ENCODE peak calls at places on chromosome 22, in six cellular contexts. N, V, I, R, Z and Y are unnamed samples.

GRCh38 chr22:37571258-37571991 is 8.5 kb downstream of the LGALS2 start:
- ATAC-seq in I (peak; percentile 15), R (no peak), N (no peak), Z (peak; percentile 2), V (peak; percentile 72), Y (no peak)

GRCh38 chr22:41888638-41889200 is 26.2 kb downstream of the SHISA8 start:
- ATAC-seq in R (no peak), Z (no peak), N (no peak), I (no peak), V (no peak), Y (no peak)

GRCh38 chr22:19942071-19942885 is 660 bp upstream of the TXNRD2 start:
- ATAC-seq in N (peak; percentile 54), R (peak; percentile 84), I (peak; percentile 64), V (peak; percentile 55), Z (peak; percentile 39), Y (peak; percentile 72)

GRCh38 chr22:21568207-21569075 is 927 bp downstream of the UBE2L3 start:
- ATAC-seq in V (peak; percentile 21), Z (peak; percentile 42), I (peak; percentile 50), R (peak; percentile 38), N (peak; percentile 62), Y (peak; percentile 11)

GRCh38 chr22:24540470-24540869 is 14.5 kb downstream of the GUCD1 start:
- ATAC-seq in V (no peak), Z (no peak), N (no peak), R (no peak), I (no peak), Y (peak; percentile 16)

GRCh38 chr22:50303848-50304527 is 3.5 kb downstream of the PLXNB2 start:
- ATAC-seq in V (peak; percentile 5), N (peak; percentile 28), Z (peak; percentile 15), R (peak; percentile 22), I (peak; percentile 43), Y (peak; percentile 2)

GRCh38 chr22:28229566-28230483 is 310.8 kb upstream of the PITPNB start:
- ATAC-seq in N (no peak), Z (no peak), V (no peak), R (no peak), I (no peak), Y (no peak)

GRCh38 chr22:39651783-39652058 is 81.2 kb downstream of the CACNA1I start:
- ATAC-seq in V (no peak), I (no peak), R (no peak), Z (no peak), N (no peak), Y (no peak)

GRCh38 chr22:44658371-44658953 is 43.5 kb upstream of the PRR5 start:
- ATAC-seq in Z (peak; percentile 41), R (peak; percentile 44), N (no peak), V (peak; percentile 19), I (no peak), Y (peak; percentile 90)

GRCh38 chr22:39215430-39216142 is 29.2 kb downstream of the PDGFB start:
- ATAC-seq in Z (peak; percentile 79), I (peak; percentile 80), N (peak; percentile 75), R (no peak), V (no peak), Y (no peak)

GRCh38 chr22:19693581-19693980 is 20.7 kb upstream of the SEPTIN5 start:
- ATAC-seq in V (no peak), I (no peak), N (no peak), Z (no peak), R (no peak), Y (no peak)

DNA sequence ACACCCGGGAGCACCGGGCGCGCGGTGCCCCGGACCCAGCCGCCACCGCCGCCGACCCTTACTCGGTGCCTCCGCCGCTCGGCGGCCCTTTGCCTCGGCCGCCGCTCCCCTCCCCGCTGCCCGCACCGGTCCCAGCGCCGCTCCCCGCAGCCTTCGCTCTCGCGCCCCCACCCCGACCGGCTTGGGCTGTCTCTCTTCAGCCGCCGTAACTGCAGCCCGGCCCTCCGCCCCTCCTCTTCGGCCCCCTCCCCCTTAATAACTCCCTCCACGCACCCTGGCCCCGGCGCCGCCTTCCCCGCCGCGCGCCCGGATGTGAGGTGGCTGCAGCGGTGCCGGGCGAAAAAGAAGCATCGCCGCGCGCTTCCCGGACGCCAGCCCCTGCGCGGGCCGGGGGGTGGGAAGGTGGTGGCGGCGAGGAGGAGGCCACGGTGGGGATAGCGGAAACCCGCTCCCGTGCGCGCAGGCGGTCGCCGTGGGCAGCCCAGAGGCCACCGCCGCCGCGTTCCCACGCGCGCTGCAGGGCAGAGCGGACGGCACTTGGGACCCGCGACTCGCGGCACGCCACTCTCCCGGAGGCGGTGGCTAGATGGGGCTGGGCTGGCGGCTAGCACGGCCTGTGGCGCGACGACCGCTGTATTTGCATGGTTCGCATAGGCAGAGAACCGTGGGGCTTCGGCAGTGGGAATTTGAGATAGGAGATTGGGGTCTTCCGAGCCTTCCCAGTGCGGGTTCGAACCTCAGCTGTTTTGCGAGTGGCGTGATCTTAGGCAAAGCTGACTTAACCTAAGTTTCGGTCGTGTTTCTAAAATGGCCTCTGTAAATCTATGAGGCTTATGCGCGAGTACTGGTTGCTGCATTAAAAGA is at the start of gene EIF4ENIF1:
- ATAC-seq in N (peak; percentile 81), I (peak; percentile 68), Z (peak; percentile 86), R (peak; percentile 96), V (peak; percentile 92), Y (peak; percentile 94)
- TF ChIP-seq CTCF in N (no peak), I (no peak), Z (no peak), R (peak; percentile 27), V (no peak), Y (no peak)

DNA sequence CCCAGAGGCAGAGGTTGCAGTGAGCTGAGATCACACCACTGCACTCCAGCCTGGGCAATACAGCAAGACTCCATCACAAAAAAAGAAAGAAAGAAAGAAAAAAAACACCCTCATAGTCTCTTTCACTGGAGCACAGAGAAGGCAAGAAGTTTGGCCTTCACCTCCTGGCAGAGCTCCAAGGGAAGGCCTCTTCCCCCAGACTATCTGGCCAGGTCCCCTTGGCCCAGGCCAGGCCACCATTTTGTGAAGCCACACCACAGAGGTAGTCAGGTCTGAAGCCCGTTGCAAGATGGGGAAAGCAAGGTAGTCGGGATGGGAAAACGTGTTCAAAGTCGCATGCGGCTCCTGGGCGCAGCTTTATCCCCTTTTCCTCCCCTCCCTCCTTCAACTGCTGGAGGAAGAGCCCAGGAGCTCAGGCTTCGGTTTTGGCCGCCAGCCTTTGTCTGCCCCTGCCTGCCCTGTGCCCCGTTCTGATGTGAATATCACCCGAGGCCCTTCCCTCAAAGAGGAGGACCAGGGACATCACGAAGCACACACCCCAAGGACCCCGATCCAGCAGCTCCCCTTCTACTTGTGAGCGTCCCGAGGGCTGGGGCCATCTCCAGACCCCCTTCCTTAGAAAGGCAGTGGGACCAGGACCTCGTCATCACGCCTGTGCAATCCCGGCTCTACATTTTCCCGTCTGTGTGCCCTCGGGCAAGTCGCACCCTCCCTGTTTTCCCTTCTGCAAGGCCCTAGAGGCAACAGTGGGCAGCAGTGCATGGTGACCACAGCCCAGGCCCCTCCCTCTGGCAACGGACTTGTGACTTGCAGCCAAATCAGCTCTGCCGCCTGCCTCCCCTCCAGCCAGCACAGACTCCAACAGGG is 17.7 kb downstream of the CABP7 start:
- ATAC-seq in Z (no peak), V (no peak), I (no peak), R (no peak), N (no peak), Y (no peak)
- TF ChIP-seq EP300 in Z (no peak), V (no peak), I (no peak), R (no peak), N (no peak), Y (no peak)

DNA sequence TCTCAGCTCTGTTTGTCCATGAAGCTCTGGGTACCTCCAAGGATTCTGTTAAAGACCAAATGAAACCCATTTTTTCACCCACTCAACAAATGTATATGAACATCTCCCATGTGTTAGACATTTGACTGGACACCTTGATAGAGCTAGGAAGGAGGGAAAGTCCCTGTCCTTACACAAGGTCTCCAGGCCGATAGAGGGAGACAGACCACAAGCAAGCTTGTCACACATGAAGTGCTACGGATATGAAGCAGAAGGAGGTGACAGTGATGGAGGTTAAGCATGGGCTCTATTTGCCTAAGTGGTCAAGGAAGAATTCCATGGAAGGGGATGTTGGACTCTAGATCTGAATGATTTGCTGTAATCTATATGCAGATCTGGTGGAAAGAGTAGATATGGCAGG is 138.5 kb downstream of the MYO18B start:
- ATAC-seq in N (no peak), R (no peak), I (peak; percentile 78), V (no peak), Z (peak; percentile 56), Y (no peak)
- TF ChIP-seq CTCF in N (no peak), R (no peak), I (peak; percentile 46), V (no peak), Z (peak; percentile 70), Y (no peak)

GRCh38 chr22:43148581-43148980 is 2.8 kb upstream of the TSPO start:
- ATAC-seq in V (no peak), N (no peak), I (no peak), R (no peak), Z (no peak), Y (no peak)

GRCh38 chr22:43144949-43145348 is 1.8 kb upstream of the MCAT start:
- ATAC-seq in R (no peak), I (no peak), N (no peak), V (no peak), Z (no peak), Y (no peak)

GRCh38 chr22:43147821-43148220 is 3.5 kb upstream of the TSPO start:
- ATAC-seq in I (no peak), V (no peak), Z (no peak), R (no peak), N (no peak), Y (no peak)

DNA sequence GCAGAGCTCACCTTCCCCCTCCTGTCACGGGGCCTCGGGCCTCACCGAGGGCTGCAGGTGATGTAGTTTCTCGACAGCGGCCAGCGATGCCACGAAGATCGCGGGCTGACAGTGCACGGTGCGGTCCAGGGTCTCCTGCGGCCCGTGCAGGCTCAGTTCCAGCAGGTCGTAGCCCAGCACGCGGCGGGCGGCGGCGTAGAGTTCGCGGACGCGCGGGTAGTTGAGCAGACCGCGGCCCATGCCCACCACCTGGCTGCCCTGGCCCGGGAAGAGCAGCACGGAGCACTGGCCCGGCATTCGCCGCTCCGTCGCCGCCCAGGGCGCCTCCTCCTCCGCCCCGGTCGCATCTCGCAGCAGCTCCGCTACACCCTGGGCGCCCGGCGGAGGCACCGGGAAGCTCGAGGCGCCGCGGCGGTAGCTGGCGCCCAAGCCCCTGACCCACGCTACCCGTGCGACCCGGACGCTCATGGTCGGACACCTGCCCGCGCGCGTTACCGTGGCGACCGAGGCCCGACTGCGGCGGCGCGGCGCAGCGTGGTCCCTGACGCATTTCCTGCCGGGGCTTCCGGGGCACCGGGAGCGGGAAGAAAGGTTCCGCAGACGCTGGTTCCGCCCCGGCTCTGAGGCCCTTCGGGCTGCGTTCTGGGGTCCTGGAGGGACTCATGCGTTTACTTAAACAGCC is at the start of gene MCAT:
- ATAC-seq in V (peak; percentile 97), Z (peak; percentile 95), R (peak; percentile 85), N (peak; percentile 98), I (peak; percentile 97), Y (peak; percentile 96)
- TF ChIP-seq EP300 in V (no peak), Z (peak; percentile 22), R (peak; percentile 36), N (no peak), I (no peak), Y (no peak)

DNA sequence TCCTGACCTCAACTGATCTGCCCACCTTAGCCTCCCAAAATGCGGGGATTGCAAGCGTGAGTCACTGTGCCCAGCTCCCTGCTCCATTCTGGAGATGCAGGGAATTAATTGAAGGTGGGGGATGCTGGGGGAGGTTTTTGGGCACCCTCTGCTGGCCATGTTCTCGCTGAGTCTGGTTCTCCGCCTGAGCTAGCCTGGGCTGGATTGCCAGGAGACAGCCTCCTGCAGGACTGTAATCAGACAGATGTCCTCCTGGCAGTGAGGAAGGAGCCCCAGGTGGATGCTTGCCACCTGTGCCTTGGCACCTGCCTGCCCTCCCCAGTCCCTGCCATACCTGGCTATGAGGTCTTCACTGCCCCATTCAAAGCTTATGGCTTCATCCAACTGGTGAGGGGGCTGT is 5.4 kb downstream of the MTFP1 start:
- ATAC-seq in R (no peak), I (no peak), Z (no peak), N (no peak), V (no peak), Y (no peak)
- TF ChIP-seq CTCF in R (no peak), I (no peak), Z (peak; percentile 28), N (peak; percentile 12), V (no peak), Y (no peak)